ENCODE peak calls at places on chromosomes 11 and 22, in ten cellular contexts. C, U, N, V, J, F, B, W, I and L are unnamed samples.

GRCh38 chr11:65036931-65037330 is 4.1 kb upstream of the SAC3D1 start:
- DNase-seq in J (peak; percentile 90), V (no peak), C (no peak), B (peak; percentile 62), W (no peak), N (no peak), F (no peak), U (no peak), I (no peak), L (no peak)

GRCh38 chr22:25630446-25630845 is 66.0 kb downstream of the GRK3 start:
- DNase-seq in J (no peak), U (no peak), V (no peak), B (no peak), N (no peak), F (no peak), I (no peak), W (no peak), C (no peak), L (no peak)

GRCh38 chr11:102576350-102576749 is 45.8 kb upstream of the MMP7 start:
- DNase-seq in U (no peak), N (no peak), I (no peak), F (no peak), W (no peak), V (no peak), J (no peak), C (no peak), B (no peak), L (no peak)

GRCh38 chr22:19066531-19067271 is 55.5 kb downstream of the DGCR2 start:
- DNase-seq in B (no peak), V (no peak), F (no peak), C (no peak), W (no peak), N (peak; percentile 30), U (no peak), J (no peak), I (no peak), L (peak; percentile 70)

GRCh38 chr11:73530109-73530508 is 67.8 kb downstream of the FAM168A start:
- DNase-seq in F (no peak), N (no peak), W (no peak), I (no peak), C (peak; percentile 7), U (peak; percentile 27), B (no peak), J (no peak), V (peak; percentile 11), L (no peak)

GRCh38 chr11:10197091-10197490 is 96.9 kb downstream of the SBF2 start:
- DNase-seq in N (peak; percentile 16), W (no peak), B (no peak), J (no peak), F (no peak), I (no peak), U (no peak), C (no peak), V (no peak), L (peak; percentile 58)

GRCh38 chr11:126281666-126282175 is 1.2 kb upstream of the TIRAP start:
- DNase-seq in C (no peak), B (no peak), U (no peak), V (no peak), W (no peak), N (no peak), I (no peak), F (no peak), J (no peak), L (no peak)

GRCh38 chr11:68832476-68833176 is 9.1 kb downstream of the CPT1A start:
- DNase-seq in I (no peak), V (no peak), U (no peak), C (no peak), J (peak; percentile 56), F (no peak), N (no peak), W (no peak), B (no peak), L (no peak)

GRCh38 chr22:30856699-30857098 is 111.9 kb downstream of the MORC2 start:
- DNase-seq in I (no peak), U (no peak), V (no peak), J (no peak), B (peak; percentile 2), N (no peak), W (no peak), C (no peak), F (no peak), L (no peak)

GRCh38 chr22:19679476-19680099 is 34.7 kb upstream of the SEPTIN5 start:
- DNase-seq in N (no peak), F (peak; percentile 33), V (peak; percentile 67), C (peak; percentile 69), U (no peak), I (peak; percentile 68), W (no peak), B (no peak), J (peak; percentile 60), L (no peak)

GRCh38 chr11:119942583-119943338 is 195.2 kb downstream of the TRIM29 start:
- DNase-seq in N (no peak), U (no peak), F (no peak), I (no peak), V (no peak), C (no peak), J (no peak), B (no peak), W (peak; percentile 40), L (peak; percentile 16)

GRCh38 chr22:28424427-28425080 is 255.1 kb downstream of the TTC28 start:
- DNase-seq in V (no peak), C (no peak), J (no peak), U (no peak), W (no peak), N (no peak), I (no peak), B (no peak), F (no peak), L (peak; percentile 4)

GRCh38 chr22:46674367-46674781 is 54.2 kb downstream of the GRAMD4 start:
- DNase-seq in N (no peak), U (no peak), B (peak; percentile 52), J (peak; percentile 60), W (peak; percentile 95), V (peak; percentile 99), F (peak; percentile 84), C (no peak), I (peak; percentile 98), L (no peak)

GRCh38 chr11:122843281-122844150 is 5.2 kb downstream of the CRTAM start:
- DNase-seq in I (peak; percentile 25), N (no peak), J (no peak), V (peak; percentile 70), W (no peak), C (no peak), U (no peak), F (no peak), B (no peak), L (no peak)

GRCh38 chr11:81959341-81959740 is 774.3 kb downstream of the FAM181B start:
- DNase-seq in V (no peak), F (no peak), I (no peak), J (no peak), U (no peak), W (no peak), B (no peak), C (no peak), N (no peak), L (no peak)

GRCh38 chr11:130180491-130180890 is 20.9 kb downstream of the ST14 start:
- DNase-seq in V (no peak), B (no peak), U (no peak), N (no peak), F (no peak), I (no peak), C (no peak), J (no peak), W (no peak), L (peak; percentile 28)

GRCh38 chr11:64253481-64253880 is 2.2 kb downstream of the PLCB3 start:
- DNase-seq in I (no peak), W (no peak), B (no peak), J (no peak), F (no peak), U (no peak), V (no peak), N (no peak), C (no peak), L (no peak)

GRCh38 chr11:73288873-73289707 is 17.0 kb downstream of the P2RY6 start:
- DNase-seq in J (peak; percentile 65), V (peak; percentile 75), U (no peak), C (peak; percentile 80), N (no peak), I (peak; percentile 58), F (peak; percentile 25), W (peak; percentile 92), B (peak; percentile 64), L (peak; percentile 90)

GRCh38 chr22:38135133-38135706 is 24.7 kb upstream of the BAIAP2L2 start:
- DNase-seq in C (no peak), B (peak; percentile 58), F (no peak), J (no peak), V (peak; percentile 31), W (peak; percentile 82), U (no peak), N (peak; percentile 47), I (no peak), L (peak; percentile 92)

GRCh38 chr11:10650166-10650565 is 43.4 kb downstream of the IRAG1 start:
- DNase-seq in I (no peak), W (no peak), C (no peak), N (no peak), V (no peak), B (no peak), J (no peak), F (no peak), U (no peak), L (no peak)

GRCh38 chr11:81963018-81963417 is 770.6 kb downstream of the FAM181B start:
- DNase-seq in U (no peak), B (no peak), I (no peak), C (no peak), W (no peak), J (no peak), N (no peak), V (no peak), F (no peak), L (no peak)

GRCh38 chr22:39959640-39960447 is at the start of gene TMA7B:
- DNase-seq in I (peak; percentile 46), F (no peak), V (peak; percentile 66), B (peak; percentile 68), J (peak; percentile 27), W (no peak), U (no peak), N (peak; percentile 43), C (peak; percentile 42), L (peak; percentile 58)

GRCh38 chr11:10568486-10568941 is at the start of gene LYVE1:
- DNase-seq in C (no peak), N (peak; percentile 56), W (no peak), U (no peak), F (no peak), I (no peak), V (no peak), B (no peak), J (no peak), L (no peak)

GRCh38 chr11:124415356-124415923 is 9.2 kb downstream of the OR8B4 start:
- DNase-seq in C (no peak), V (no peak), J (no peak), I (no peak), B (no peak), F (no peak), U (no peak), N (peak; percentile 21), W (no peak), L (peak; percentile 29)

GRCh38 chr11:88680806-88681205 is 343.3 kb upstream of the CTSC start:
- DNase-seq in B (no peak), U (no peak), I (no peak), N (no peak), F (no peak), J (no peak), C (no peak), W (no peak), V (no peak), L (no peak)

GRCh38 chr11:72787262-72788104 is 6.4 kb downstream of the STARD10 start:
- DNase-seq in W (no peak), U (peak; percentile 57), N (no peak), J (no peak), C (no peak), I (no peak), F (no peak), V (peak; percentile 45), B (no peak), L (no peak)

GRCh38 chr22:25101986-25102385 is 97.7 kb upstream of the CRYBB3 start:
- DNase-seq in N (no peak), V (no peak), J (no peak), W (no peak), F (no peak), U (no peak), I (no peak), C (no peak), B (no peak), L (no peak)

GRCh38 chr11:86809561-86809960 is 9.2 kb downstream of the PRSS23 start:
- DNase-seq in I (no peak), V (no peak), F (no peak), N (no peak), J (no peak), C (no peak), W (no peak), B (no peak), U (no peak), L (no peak)